ENCODE peak calls at places on chromosomes 12 and 14, in six cellular contexts. Y is thoracic aorta, X is ecto neural progenitor cell, B is SK-N-DZ, J is AG20443, L is bronchial epithelial cell. U is an unnamed sample.

GRCh38 chr12:15227004-15227679 is 5.9 kb upstream of the RERG start:
- DNase-seq in X (peak), B (no peak), J (peak), Y (no peak), L (peak), U (no peak)

GRCh38 chr14:100677152-100677924 is 49.4 kb upstream of the DLK1 start:
- DNase-seq in B (no peak), Y (no peak), X (no peak), J (peak), L (no peak), U (no peak)

GRCh38 chr12:125424909-125425308 is 359.7 kb downstream of the AACS start:
- DNase-seq in B (no peak), X (no peak), Y (no peak), J (no peak), L (no peak), U (no peak)

GRCh38 chr12:24909667-24910066 is 39.2 kb downstream of the BCAT1 start:
- DNase-seq in Y (peak), B (no peak), X (no peak), L (peak), J (peak), U (peak)

GRCh38 chr12:68111995-68112394 is 47.5 kb downstream of the IFNG start:
- DNase-seq in X (no peak), B (no peak), L (no peak), Y (no peak), J (no peak), U (no peak)

GRCh38 chr12:62581288-62582064 is 114.8 kb downstream of the MON2 start:
- DNase-seq in X (no peak), L (peak), B (peak), J (peak), Y (no peak), U (peak)

GRCh38 chr12:6715130-6715529 is 8.7 kb upstream of the COPS7A start:
- DNase-seq in J (no peak), L (no peak), Y (no peak), B (no peak), X (no peak), U (no peak)

GRCh38 chr12:47717443-47718193 is 7.7 kb downstream of the ENDOU start:
- DNase-seq in X (peak), J (peak), L (peak), Y (peak), B (peak), U (no peak)

GRCh38 chr12:117165342-117165741 is 24.9 kb downstream of the FBXO21 start:
- DNase-seq in J (no peak), B (no peak), X (no peak), Y (no peak), L (no peak), U (no peak)

GRCh38 chr12:92275443-92276154 is 130.0 kb upstream of the BTG1 start:
- DNase-seq in J (no peak), B (no peak), L (no peak), X (no peak), Y (no peak), U (no peak)

GRCh38 chr12:98416845-98417244 is 98.5 kb upstream of the TMPO start:
- DNase-seq in L (peak), J (peak), Y (no peak), B (peak), X (no peak), U (no peak)

GRCh38 chr14:86574026-86574777 is 1044.3 kb downstream of the FLRT2 start:
- DNase-seq in L (no peak), X (no peak), Y (no peak), B (peak), J (peak), U (no peak)

GRCh38 chr12:24697295-24697694 is 251.6 kb downstream of the BCAT1 start:
- DNase-seq in B (no peak), Y (no peak), J (no peak), L (peak), X (no peak), U (no peak)

GRCh38 chr14:75982724-75983358 is 1.0 kb upstream of the TGFB3 start:
- DNase-seq in L (no peak), Y (no peak), B (no peak), X (no peak), J (peak), U (no peak)

GRCh38 chr14:103546651-103547454 is 15.6 kb downstream of the BAG5 start:
- DNase-seq in L (peak), J (peak), B (peak), X (peak), Y (no peak), U (no peak)

GRCh38 chr12:127888948-127889347 is 378.0 kb upstream of the TMEM132C start:
- DNase-seq in J (peak), L (no peak), B (peak), X (no peak), Y (no peak), U (no peak)

GRCh38 chr14:69606258-69606657 is 5.1 kb upstream of the SUSD6 start:
- DNase-seq in J (no peak), X (peak), B (no peak), Y (no peak), L (no peak), U (no peak)

GRCh38 chr12:64400041-64400440 is 4.2 kb upstream of the XPOT start:
- DNase-seq in Y (no peak), J (no peak), L (peak), X (no peak), B (peak), U (no peak)

GRCh38 chr12:123494124-123494843 is 36.3 kb downstream of the SNRNP35 start:
- DNase-seq in L (no peak), Y (no peak), X (no peak), J (no peak), B (no peak), U (no peak)

GRCh38 chr14:23750357-23750756 is 114.2 kb downstream of the DHRS2 start:
- DNase-seq in X (no peak), Y (no peak), J (no peak), L (no peak), B (no peak), U (no peak)

GRCh38 chr14:29928342-29928640 is 644 bp upstream of the PRKD1 start:
- DNase-seq in L (no peak), J (no peak), B (no peak), X (no peak), Y (no peak), U (no peak)

GRCh38 chr12:132432721-132433577 is 57.0 kb upstream of the FBRSL1 start:
- DNase-seq in X (no peak), Y (no peak), J (no peak), L (no peak), B (no peak), U (no peak)

GRCh38 chr14:23376477-23377200 is at the start of gene CMTM5:
- DNase-seq in X (peak), Y (no peak), B (peak), J (no peak), L (no peak), U (no peak)

U was measured in kidney epithelial cell.